ENCODE peak calls at places on chromosomes 4 and X, in six cellular contexts. A is epithelial cell of esophagus, S is foreskin fibroblast, M is cardiac fibroblast, I is WTC11, Y is transverse colon. G is an unnamed sample.

GRCh38 chr4:186481998-186482790 is 73.2 kb downstream of the MTNR1A start:
- DNase-seq in Y (no peak), S (no peak), I (peak), M (no peak), A (no peak), G (no peak)

GRCh38 chr4:82721819-82722423 is 76.7 kb downstream of the SCD5 start:
- DNase-seq in Y (no peak), M (no peak), I (no peak), S (peak), A (peak), G (peak)

GRCh38 chrX:129833153-129834004 is 10.3 kb downstream of the ZDHHC9 start:
- DNase-seq in Y (no peak), A (no peak), M (peak), S (peak), I (no peak), G (no peak)

GRCh38 chrX:80550722-80551121 is 130.5 kb downstream of the TENT5D start:
- DNase-seq in Y (no peak), S (no peak), A (no peak), M (no peak), I (peak), G (no peak)

GRCh38 chrX:29435396-29435795 is 780.0 kb upstream of the MAGEB2 start:
- DNase-seq in Y (no peak), S (peak), I (no peak), M (peak), A (peak), G (no peak)

GRCh38 chr4:63620271-63620670 is 789.0 kb downstream of the TECRL start:
- DNase-seq in A (no peak), I (no peak), S (no peak), Y (no peak), M (no peak), G (no peak)

GRCh38 chr4:64880557-64880956 is 471.3 kb upstream of the TECRL start:
- DNase-seq in I (no peak), A (no peak), S (no peak), M (no peak), Y (no peak), G (no peak)

GRCh38 chrX:40012800-40013682 is 84.7 kb downstream of the BCOR start:
- DNase-seq in I (peak), Y (peak), M (peak), S (peak), A (peak), G (peak)

GRCh38 chr4:36227913-36228312 is 16.4 kb downstream of the ARAP2 start:
- DNase-seq in M (no peak), S (no peak), I (no peak), Y (no peak), A (no peak), G (no peak)

GRCh38 chr4:169059294-169060201 is 49.5 kb upstream of the CBR4 start:
- DNase-seq in I (no peak), S (peak), Y (no peak), A (no peak), M (peak), G (no peak)

GRCh38 chr4:62901101-62901500 is 1508.1 kb downstream of the TECRL start:
- DNase-seq in Y (no peak), S (no peak), A (no peak), I (no peak), M (no peak), G (no peak)

GRCh38 chr4:15882675-15883086 is 55.9 kb downstream of the FGFBP1 start:
- DNase-seq in I (peak), M (peak), A (peak), Y (peak), S (peak), G (peak)

GRCh38 chr4:155819066-155819465 is 47.0 kb downstream of the ASIC5 start:
- DNase-seq in A (peak), S (peak), I (no peak), Y (no peak), M (peak), G (no peak)

GRCh38 chrX:111511477-111511876 is at the start of gene SERTM2:
- DNase-seq in A (peak), S (no peak), I (peak), M (peak), Y (no peak), G (no peak)

GRCh38 chr4:2787230-2788100 is 5.4 kb upstream of the SH3BP2 start:
- DNase-seq in Y (peak), M (no peak), I (peak), A (no peak), S (no peak), G (peak)
- TF ChIP-seq CTCF in Y (no peak), M (no peak), I (no peak), A (no peak), S (no peak), G (no peak)

GRCh38 chr4:121777625-121778024 is 12.7 kb upstream of the SMIM43 start:
- DNase-seq in I (no peak), Y (no peak), A (no peak), M (no peak), S (no peak), G (no peak)
- TF ChIP-seq CTCF in I (no peak), Y (no peak), A (no peak), M (no peak), S (no peak), G (no peak)

GRCh38 chrX:73847991-73848390 is 285.0 kb downstream of the CHIC1 start:
- DNase-seq in I (no peak), M (no peak), S (peak), Y (no peak), A (no peak), G (no peak)
- TF ChIP-seq CTCF in I (no peak), M (no peak), S (no peak), Y (no peak), A (no peak), G (no peak)

DNA sequence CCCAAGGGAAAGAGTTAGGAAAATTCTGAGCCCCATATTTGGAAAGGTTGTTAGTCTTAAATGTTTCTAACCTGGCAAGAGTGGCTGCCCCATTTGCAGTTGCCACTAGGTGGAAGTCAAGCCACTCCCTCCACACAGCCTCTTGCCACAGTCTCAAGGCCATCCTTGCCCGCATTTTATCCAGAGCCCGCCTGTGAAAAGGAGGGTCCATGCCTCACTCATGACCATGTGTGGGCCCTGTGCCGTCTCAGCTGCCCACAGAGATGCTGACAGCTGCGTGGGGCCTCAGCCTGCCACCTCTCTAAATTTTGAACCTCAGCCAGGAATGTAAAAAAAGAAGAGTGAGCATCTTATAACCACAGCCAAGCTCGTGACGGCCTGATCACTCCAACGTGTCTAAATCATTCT is 201.5 kb upstream of the FAM241A start:
- DNase-seq in S (peak), I (peak), M (peak), A (peak), Y (peak), G (peak)
- TF ChIP-seq CTCF in S (peak), I (peak), M (peak), A (peak), Y (peak), G (peak)

GRCh38 chr4:13523105-13523477 is 21.2 kb downstream of the NKX3-2 start:
- DNase-seq in I (no peak), A (no peak), M (no peak), Y (no peak), S (peak), G (peak)

GRCh38 chr4:13523591-13524503 is 20.5 kb downstream of the NKX3-2 start:
- DNase-seq in S (no peak), I (no peak), Y (no peak), A (no peak), M (no peak), G (peak)

GRCh38 chr4:13525606-13526281 is 18.6 kb downstream of the NKX3-2 start:
- DNase-seq in S (peak), M (no peak), I (no peak), Y (no peak), A (no peak), G (peak)

GRCh38 chr4:13526658-13527057 is 17.6 kb downstream of the NKX3-2 start:
- DNase-seq in M (no peak), I (no peak), A (no peak), Y (no peak), S (no peak), G (no peak)

GRCh38 chr4:13524504-13525243 is 19.6 kb downstream of the NKX3-2 start:
- DNase-seq in Y (no peak), M (peak), I (peak), S (peak), A (no peak), G (no peak)
- TF ChIP-seq CTCF in Y (no peak), M (no peak), I (no peak), S (no peak), A (no peak), G (no peak)

DNA sequence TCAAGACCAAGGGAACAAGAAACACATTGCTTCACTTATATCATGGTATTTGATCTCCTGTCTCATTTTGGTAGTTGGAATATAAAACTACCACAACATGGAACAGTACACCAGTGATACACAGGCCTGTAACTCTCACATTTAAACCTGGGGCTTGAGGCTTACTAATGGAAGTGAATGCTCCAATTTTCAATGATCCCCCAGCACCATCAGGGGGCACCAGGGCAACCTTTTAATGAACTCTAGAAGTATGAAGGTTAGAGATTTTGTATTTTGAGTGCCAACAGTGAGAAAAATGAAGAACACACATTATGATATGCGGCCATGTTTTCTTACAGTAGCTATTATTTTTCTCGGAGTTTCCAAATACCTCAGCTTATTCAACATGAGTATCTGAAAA is 50.7 kb downstream of the C4orf33 start:
- DNase-seq in I (no peak), M (no peak), S (no peak), Y (no peak), A (no peak), G (no peak)
- TF ChIP-seq CTCF in I (no peak), M (no peak), S (no peak), Y (no peak), A (no peak), G (no peak)

GRCh38 chr4:5824635-5825034 is 68.3 kb downstream of the CRMP1 start:
- DNase-seq in S (peak), M (peak), A (peak), I (peak), Y (no peak), G (peak)
- TF ChIP-seq CTCF in S (peak), M (peak), A (peak), I (no peak), Y (no peak), G (peak)